ENCODE peak calls at places on chromosome 3, in six cellular contexts. O is GM20000, W is sigmoid colon, I is activated B cell treated with CpG ODN at 0.5 μM for 24 hours, E is neural crest cell, Z is A549. Y is an unnamed sample.

GRCh38 chr3:27880969-27881892 is 159.1 kb upstream of the EOMES start:
- DNase-seq in O (no peak), W (no peak), I (no peak), E (no peak), Z (no peak), Y (no peak)

GRCh38 chr3:148992027-148992634 is 791 bp downstream of the GYG1 start:
- DNase-seq in O (peak), W (peak), I (peak), E (peak), Z (peak), Y (peak)

GRCh38 chr3:2354702-2355101 is 256.0 kb downstream of the CNTN4 start:
- DNase-seq in O (no peak), W (no peak), I (no peak), E (no peak), Z (peak), Y (no peak)

GRCh38 chr3:46909535-46910161 is 32.1 kb downstream of the PTH1R start:
- DNase-seq in O (peak), W (peak), I (peak), E (peak), Z (peak), Y (peak)

GRCh38 chr3:72904156-72904555 is 16.3 kb downstream of the GXYLT2 start:
- DNase-seq in O (no peak), W (no peak), I (no peak), E (no peak), Z (no peak), Y (no peak)

GRCh38 chr3:41581700-41582099 is 380.2 kb downstream of the ULK4 start:
- DNase-seq in O (peak), W (no peak), I (peak), E (no peak), Z (no peak), Y (no peak)

GRCh38 chr3:126941721-126942270 is 41.1 kb upstream of the PLXNA1 start:
- DNase-seq in O (no peak), W (peak), I (no peak), E (no peak), Z (no peak), Y (no peak)

GRCh38 chr3:35974872-35975271 is 335.5 kb downstream of the ARPP21 start:
- DNase-seq in O (no peak), W (no peak), I (no peak), E (no peak), Z (no peak), Y (no peak)

GRCh38 chr3:8239718-8240698 is 261.6 kb upstream of the LMCD1 start:
- DNase-seq in O (peak), W (no peak), I (no peak), E (peak), Z (peak), Y (no peak)

GRCh38 chr3:24088782-24089181 is 143.7 kb downstream of the NR1D2 start:
- DNase-seq in O (peak), W (no peak), I (no peak), E (no peak), Z (peak), Y (no peak)

GRCh38 chr3:17544632-17545031 is 197.8 kb downstream of the TBC1D5 start:
- DNase-seq in O (no peak), W (no peak), I (no peak), E (no peak), Z (peak), Y (no peak)

GRCh38 chr3:38553071-38553470 is 56.9 kb downstream of the EXOG start:
- DNase-seq in O (no peak), W (no peak), I (no peak), E (no peak), Z (no peak), Y (no peak)

GRCh38 chr3:71062920-71063767 is 520.4 kb downstream of the FOXP1 start:
- DNase-seq in O (peak), W (no peak), I (no peak), E (no peak), Z (no peak), Y (no peak)

GRCh38 chr3:4730734-4731133 is 237.6 kb downstream of the ITPR1 start:
- DNase-seq in O (no peak), W (no peak), I (no peak), E (no peak), Z (no peak), Y (no peak)

GRCh38 chr3:128338536-128339400 is 127.9 kb downstream of the DNAJB8 start:
- DNase-seq in O (no peak), W (peak), I (no peak), E (no peak), Z (no peak), Y (no peak)

GRCh38 chr3:155843569-155843968 is 10.7 kb downstream of the SLC33A1 start:
- DNase-seq in O (no peak), W (no peak), I (no peak), E (no peak), Z (no peak), Y (no peak)

GRCh38 chr3:114619771-114620170 is 325.9 kb downstream of the TIGIT start:
- DNase-seq in O (no peak), W (no peak), I (no peak), E (no peak), Z (no peak), Y (no peak)

GRCh38 chr3:184632551-184632950 is 71.0 kb downstream of the EPHB3 start:
- DNase-seq in O (no peak), W (no peak), I (no peak), E (no peak), Z (no peak), Y (no peak)

GRCh38 chr3:16618721-16619120 is 13.5 kb upstream of the DAZL start:
- DNase-seq in O (no peak), W (no peak), I (no peak), E (no peak), Z (no peak), Y (no peak)

GRCh38 chr3:126113733-126114132 is 29.8 kb upstream of the SLC41A3 start:
- DNase-seq in O (no peak), W (peak), I (peak), E (no peak), Z (peak), Y (no peak)

GRCh38 chr3:150365132-150365604 is 42.9 kb upstream of the TSC22D2 start:
- DNase-seq in O (no peak), W (no peak), I (no peak), E (no peak), Z (no peak), Y (no peak)

GRCh38 chr3:197508511-197508910 is 47.3 kb downstream of the BDH1 start:
- DNase-seq in O (no peak), W (no peak), I (no peak), E (no peak), Z (no peak), Y (no peak)

GRCh38 chr3:36988336-36988735 is 4.6 kb downstream of the EPM2AIP1 start:
- DNase-seq in O (no peak), W (no peak), I (no peak), E (no peak), Z (no peak), Y (no peak)

GRCh38 chr3:42683875-42684593 is 1.3 kb upstream of the KLHL40 start:
- DNase-seq in O (no peak), W (peak), I (no peak), E (no peak), Z (peak), Y (no peak)

GRCh38 chr3:118501152-118501551 is 533.5 kb downstream of the IGSF11 start:
- DNase-seq in O (no peak), W (peak), I (no peak), E (peak), Z (peak), Y (no peak)

GRCh38 chr3:138469869-138470268 is 35.5 kb downstream of the ESYT3 start:
- DNase-seq in O (no peak), W (no peak), I (no peak), E (no peak), Z (no peak), Y (no peak)

GRCh38 chr3:71099997-71100719 is 483.4 kb downstream of the FOXP1 start:
- DNase-seq in O (no peak), W (no peak), I (no peak), E (no peak), Z (no peak), Y (no peak)

GRCh38 chr3:183272792-183273191 is 19.7 kb downstream of the B3GNT5 start:
- DNase-seq in O (no peak), W (no peak), I (no peak), E (no peak), Z (no peak), Y (no peak)

DNA sequence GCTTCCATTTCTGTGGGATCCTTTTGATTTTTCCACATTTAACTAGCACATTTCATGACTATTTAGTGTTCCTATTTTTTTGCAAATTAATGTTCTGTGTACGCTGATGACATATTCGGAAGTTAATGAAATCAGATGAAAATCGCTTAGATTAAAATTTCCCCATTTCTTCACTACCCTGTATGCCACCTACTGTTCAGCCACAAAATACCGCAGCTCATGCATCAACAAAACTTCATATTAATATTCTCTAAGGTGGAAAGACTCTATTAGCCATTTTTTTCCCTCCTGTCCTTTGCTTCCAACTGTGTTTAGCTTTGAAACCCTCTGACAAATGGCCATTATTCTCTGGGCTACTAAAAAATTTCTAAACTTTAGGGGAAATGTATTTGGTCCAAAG is 300.6 kb downstream of the MECOM start:
- DNase-seq in O (no peak), W (no peak), I (no peak), E (no peak), Z (no peak), Y (no peak)
- TF ChIP-seq CTCF in O (no peak), W (no peak), I (no peak), E (no peak), Z (no peak), Y (peak)

GRCh38 chr3:168249539-168250414 is 154.1 kb upstream of the GOLIM4 start:
- DNase-seq in O (peak), W (peak), I (peak), E (peak), Z (peak), Y (peak)
- TF ChIP-seq CTCF in O (peak), W (no peak), I (no peak), E (peak), Z (peak), Y (peak)

GRCh38 chr3:188084751-188085595 is 69.0 kb upstream of the LPP start:
- DNase-seq in O (no peak), W (no peak), I (no peak), E (no peak), Z (no peak), Y (no peak)
- TF ChIP-seq CTCF in O (no peak), W (no peak), I (no peak), E (no peak), Z (no peak), Y (no peak)

DNA sequence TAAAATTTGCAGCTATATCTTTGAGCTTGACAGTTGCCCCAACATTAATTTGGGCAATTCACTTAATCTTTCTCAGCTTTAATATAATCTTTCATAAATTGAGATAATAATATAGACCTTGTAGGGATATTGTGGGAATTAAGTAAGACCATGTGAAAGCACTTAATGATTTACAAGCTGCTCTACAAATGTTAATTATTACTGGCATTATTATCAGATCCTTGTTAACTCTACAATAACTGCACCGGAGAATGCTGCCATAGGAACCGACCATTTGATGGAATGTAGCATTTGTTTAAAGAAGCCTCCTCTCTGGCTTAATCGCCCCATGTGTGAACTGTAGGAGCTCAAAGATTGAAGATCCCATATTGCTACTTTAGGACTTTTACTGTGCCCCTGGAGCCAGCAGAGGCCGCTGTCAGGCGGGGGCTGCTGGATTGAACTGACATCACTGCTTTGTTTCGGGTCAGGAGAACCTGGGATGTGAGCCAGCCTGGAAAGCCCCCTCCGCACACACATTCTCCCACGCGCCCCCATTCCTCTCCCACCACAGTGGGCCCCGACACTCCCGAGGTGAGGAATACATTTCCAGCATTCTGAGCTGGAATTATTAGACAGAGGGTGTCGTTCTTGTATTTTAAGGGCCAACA is 154.2 kb upstream of the TNIK start:
- DNase-seq in O (peak), W (no peak), I (no peak), E (peak), Z (no peak), Y (no peak)
- TF ChIP-seq CTCF in O (peak), W (peak), I (no peak), E (peak), Z (no peak), Y (peak)

GRCh38 chr3:29346828-29347227 is 66.0 kb downstream of the RBMS3 start:
- DNase-seq in O (no peak), W (no peak), I (no peak), E (no peak), Z (no peak), Y (no peak)
- TF ChIP-seq CTCF in O (no peak), W (no peak), I (no peak), E (no peak), Z (no peak), Y (no peak)

GRCh38 chr3:15510493-15510892 is 11.0 kb downstream of the COLQ start:
- DNase-seq in O (no peak), W (no peak), I (no peak), E (no peak), Z (no peak), Y (no peak)

GRCh38 chr3:15513121-15513520 is 8.4 kb downstream of the COLQ start:
- DNase-seq in O (no peak), W (no peak), I (no peak), E (no peak), Z (no peak), Y (no peak)

GRCh38 chr3:15513810-15514662 is 7.5 kb downstream of the COLQ start:
- DNase-seq in O (no peak), W (no peak), I (no peak), E (no peak), Z (no peak), Y (no peak)

GRCh38 chr3:15512173-15512572 is 9.3 kb downstream of the COLQ start:
- DNase-seq in O (no peak), W (peak), I (no peak), E (no peak), Z (no peak), Y (no peak)

GRCh38 chr3:15511156-15511555 is 10.3 kb downstream of the COLQ start:
- DNase-seq in O (no peak), W (no peak), I (no peak), E (no peak), Z (no peak), Y (no peak)
- TF ChIP-seq CTCF in O (no peak), W (no peak), I (no peak), E (no peak), Z (no peak), Y (no peak)

Y was measured in type B pancreatic cell.